ENCODE peak calls at places on chromosome 11, in ten cellular contexts. R, I, N, E, T, P, L, M, D and U are unnamed samples.
A peak's percentile ranks its signal among the peaks of the same experiment; 100 is the strongest.

GRCh38 chr11:2523821-2524391 is 79.1 kb downstream of the KCNQ1 start:
- DNase-seq in T (peak; percentile 0), L (peak; percentile 9), D (peak; percentile 66), N (peak; percentile 58), P (no peak), E (no peak), R (peak; percentile 35), M (no peak), I (peak; percentile 10), U (no peak)

GRCh38 chr11:11163256-11163655 is 189.8 kb downstream of the CSNK2A3 start:
- DNase-seq in E (no peak), D (no peak), N (no peak), T (no peak), I (no peak), M (no peak), P (no peak), L (no peak), R (no peak), U (no peak)

GRCh38 chr11:61332823-61333637 is at the start of the genes DDB1 and TKFC:
- DNase-seq in E (peak; percentile 94), T (peak; percentile 94), D (peak; percentile 100), M (peak; percentile 94), P (peak; percentile 87), N (peak; percentile 98), I (peak; percentile 97), L (peak; percentile 94), R (peak; percentile 96), U (peak; percentile 70)

GRCh38 chr11:28400236-28401100 is 292.3 kb downstream of the METTL15 start:
- DNase-seq in D (no peak), L (no peak), T (no peak), P (peak; percentile 87), I (no peak), R (no peak), N (no peak), M (no peak), E (peak; percentile 45), U (no peak)

GRCh38 chr11:6567371-6567745 is 36.1 kb downstream of the RRP8 start:
- DNase-seq in L (no peak), T (no peak), R (no peak), M (no peak), E (no peak), I (no peak), N (no peak), P (no peak), D (no peak), U (no peak)

GRCh38 chr11:95516786-95517185 is 272.8 kb downstream of the FAM76B start:
- DNase-seq in N (no peak), M (no peak), D (no peak), E (no peak), T (no peak), P (peak; percentile 83), R (no peak), I (no peak), L (no peak), U (no peak)

GRCh38 chr11:95306816-95307215 is 75.8 kb upstream of the SESN3 start:
- DNase-seq in I (no peak), L (no peak), R (no peak), N (no peak), T (no peak), M (no peak), E (no peak), P (no peak), D (no peak), U (no peak)

GRCh38 chr11:44011797-44012196 is 36.0 kb upstream of the ACCSL start:
- DNase-seq in D (no peak), P (peak; percentile 66), I (peak; percentile 7), T (no peak), R (no peak), N (no peak), E (no peak), L (no peak), M (peak; percentile 5), U (no peak)

GRCh38 chr11:85845052-85845631 is 10.0 kb upstream of the CCDC83 start:
- DNase-seq in R (no peak), M (no peak), N (no peak), T (no peak), D (no peak), P (peak; percentile 37), E (peak; percentile 11), I (no peak), L (no peak), U (no peak)

DNA sequence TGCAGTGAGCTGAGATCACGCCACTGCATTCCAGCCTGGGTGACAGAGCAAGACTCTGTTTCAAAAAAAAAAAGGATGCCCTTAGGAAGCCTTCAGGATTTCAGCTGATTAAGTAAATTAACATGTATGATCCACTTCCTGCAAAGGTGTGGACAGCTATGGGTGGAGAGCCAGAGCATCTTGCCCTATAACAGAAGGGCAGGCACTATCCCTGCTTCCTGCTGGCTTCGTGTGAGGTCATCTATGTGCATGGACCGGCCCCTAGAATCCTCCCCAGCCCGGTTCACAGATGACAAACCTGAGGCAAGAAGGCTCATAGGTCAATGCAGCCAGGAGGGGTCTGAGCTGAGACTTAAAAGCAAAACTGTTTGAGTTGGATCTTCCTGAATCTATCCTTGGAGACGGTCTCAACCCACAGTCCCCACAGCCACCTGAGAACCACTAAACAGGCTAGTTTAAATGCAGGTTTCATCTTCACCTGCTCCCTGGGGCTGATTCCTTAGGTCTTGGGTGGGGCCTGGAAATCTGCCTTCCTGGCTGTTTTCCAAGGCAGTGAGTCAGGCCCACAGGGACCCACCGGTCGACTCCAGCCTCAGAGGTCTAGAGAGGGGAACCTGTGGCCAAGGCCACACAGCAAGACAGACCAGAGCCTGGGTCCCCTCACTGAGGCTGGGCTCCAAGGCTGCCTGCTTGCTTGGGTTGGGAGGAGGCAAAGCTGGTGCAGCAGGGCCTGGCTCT is 55.2 kb upstream of the MPEG1 start:
- DNase-seq in R (no peak), D (no peak), I (no peak), N (no peak), P (no peak), E (no peak), T (no peak), L (no peak), M (no peak), U (no peak)
- H3K27ac ChIP-seq in R (no peak overlapping the region), D (no peak overlapping the region), I (no peak overlapping the region), N (no peak overlapping the region), P (no peak overlapping the region), E (no peak overlapping the region), T (no peak overlapping the region), L (no peak overlapping the region), M (no peak overlapping the region), U (no peak overlapping the region)

DNA sequence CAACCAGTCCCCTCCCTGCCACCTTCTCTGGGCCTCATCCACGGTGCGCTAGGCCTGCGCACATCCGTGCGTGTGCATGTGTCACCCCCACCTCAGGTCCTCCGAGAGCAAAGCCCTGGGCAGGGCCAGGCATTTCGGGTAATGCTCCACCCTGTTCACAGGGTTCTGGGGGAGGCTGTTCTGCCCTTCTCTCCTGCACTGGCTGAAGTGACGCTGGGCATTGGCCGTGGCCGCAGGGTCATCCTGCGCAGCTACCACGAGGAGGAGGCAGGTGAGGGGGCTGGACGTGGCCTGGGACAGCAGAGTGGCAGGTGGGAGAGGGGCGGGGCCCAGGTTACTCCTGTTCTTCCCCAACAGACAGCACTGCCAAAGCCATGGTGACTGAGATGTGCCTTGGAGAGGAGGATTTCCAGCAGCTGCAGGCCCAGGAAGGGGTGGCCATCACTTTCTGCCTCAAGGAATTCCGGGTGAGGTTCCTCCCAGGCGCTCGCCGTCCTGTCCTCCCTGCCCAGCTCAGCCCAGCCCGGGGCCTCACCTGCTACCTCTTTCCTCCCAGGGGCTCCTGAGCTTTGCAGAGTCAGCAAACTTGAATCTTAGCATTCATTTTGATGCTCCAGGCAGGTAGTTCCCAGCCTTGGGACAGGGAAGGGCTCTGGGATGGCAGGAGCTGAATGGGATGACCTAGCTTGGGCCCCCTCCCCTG is 3.9 kb downstream of the RAD9A start:
- DNase-seq in P (no peak), I (no peak), E (no peak), N (peak; percentile 54), D (peak; percentile 75), L (no peak), R (no peak), T (no peak), M (no peak), U (no peak)
- H3K4me1 ChIP-seq in P (peaks cover 12% of the 10 kb centered on the region), I (peaks cover 14% of the 10 kb centered on the region), E (peaks cover 23% of the 10 kb centered on the region), N (peaks cover 23% of the 10 kb centered on the region), D (peaks cover 92% of the 10 kb centered on the region), L (peaks cover 36% of the 10 kb centered on the region), R (peaks cover 49% of the 10 kb centered on the region), T (peaks cover 16% of the 10 kb centered on the region), M (peaks cover 2% of the 10 kb centered on the region), U (peaks cover 32% of the 10 kb centered on the region)

DNA sequence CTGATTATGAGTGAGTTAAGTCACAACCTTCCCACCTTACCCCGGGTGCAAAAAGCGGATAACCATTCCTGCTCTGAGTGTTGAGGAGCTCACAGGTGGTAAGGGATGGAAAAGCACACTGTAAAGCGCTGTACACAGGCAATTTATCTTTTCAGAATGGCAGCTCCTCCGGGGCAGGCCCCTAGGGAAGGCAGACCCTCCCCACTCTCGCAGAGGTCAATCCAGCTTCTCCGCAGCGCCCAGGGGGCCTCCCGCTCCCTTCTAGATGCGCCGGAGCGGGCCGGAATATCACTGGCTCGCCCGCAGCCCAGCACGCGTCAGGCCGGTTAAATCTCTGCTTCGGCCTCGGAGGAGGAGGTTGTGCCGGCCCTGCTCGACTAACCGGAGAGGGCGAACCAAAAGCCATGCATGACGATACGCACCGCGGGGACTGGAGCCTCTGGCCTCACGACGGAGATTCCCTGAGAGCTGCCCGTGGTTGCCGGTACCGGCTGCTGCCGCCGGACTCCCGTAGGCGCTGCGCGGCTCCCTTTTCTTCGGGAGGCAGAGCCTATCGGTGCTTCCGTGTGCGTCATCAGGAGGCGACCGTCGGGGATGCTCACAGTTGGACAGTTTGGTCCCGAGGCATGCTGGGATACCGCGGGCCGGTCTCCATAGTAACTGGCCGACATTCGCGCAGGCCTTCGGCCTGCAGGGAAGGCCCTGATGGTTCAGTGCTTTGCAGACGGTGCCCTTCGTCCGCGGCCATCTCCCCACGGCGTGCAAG is at the start of gene BRMS1:
- DNase-seq in I (peak; percentile 100), R (peak; percentile 99), P (peak; percentile 97), M (peak; percentile 99), N (peak; percentile 99), L (peak; percentile 98), D (peak; percentile 100), E (peak; percentile 96), T (peak; percentile 98), U (peak; percentile 95)
- TF ChIP-seq CTCF in I (peak; percentile 69), R (no peak), P (no peak), M (peak; percentile 56), N (peak; percentile 17), L (peak; percentile 42), D (peak; percentile 57), E (no peak), T (no peak), U (peak; percentile 38)

DNA sequence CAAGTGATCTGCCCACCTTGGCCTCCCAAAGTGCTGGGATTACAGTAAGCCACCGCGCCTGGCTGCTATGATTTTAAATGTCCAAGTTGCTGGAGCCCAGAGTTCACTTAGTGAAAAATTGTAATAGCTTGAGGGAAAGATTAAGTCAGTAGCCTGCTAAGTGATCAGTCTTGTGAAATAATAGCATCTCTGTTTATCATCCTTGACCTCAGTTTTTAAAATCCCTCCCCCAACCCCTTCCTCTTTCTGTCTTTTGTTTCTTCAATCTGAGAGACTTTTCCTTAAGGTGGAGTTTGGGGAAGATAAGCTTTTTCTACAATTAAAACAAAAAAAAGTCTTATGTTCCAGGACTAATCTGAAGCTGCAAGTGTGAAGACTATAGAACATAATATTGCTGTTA is 6.4 kb downstream of the HIPK3 start:
- DNase-seq in D (no peak), M (no peak), P (no peak), T (no peak), E (no peak), L (no peak), N (no peak), R (no peak), I (no peak), U (no peak)
- H3K27ac ChIP-seq in D (peak overlapping the region; percentile 71), M (peak overlapping the region; percentile 47), P (no peak overlapping the region), T (peak overlapping the region; percentile 97), E (no peak overlapping the region), L (peak overlapping the region; percentile 100), N (peak overlapping the region; percentile 56), R (peak overlapping the region; percentile 55), I (peak overlapping the region; percentile 100), U (no peak overlapping the region)